ENCODE peak calls at places on chromosomes 11 and 22, in six cellular contexts. One of them, this sample, is unnamed.

GRCh38 chr11:117809236-117810055 is 12.4 kb upstream of the DSCAML1 start:
- DNase-seq in tibial nerve: peak; percentile 53
- DNase-seq in tibial artery: no peak
- DNase-seq in psoas muscle: peak; percentile 82
- DNase-seq in dorsolateral prefrontal cortex: peak; percentile 80
- DNase-seq in colonic mucosa: peak; percentile 77
- DNase-seq in this sample: peak; percentile 61

GRCh38 chr22:27554106-27554814 is 247.3 kb downstream of the MN1 start:
- DNase-seq in colonic mucosa: peak; percentile 56
- DNase-seq in tibial nerve: no peak
- DNase-seq in dorsolateral prefrontal cortex: no peak
- DNase-seq in psoas muscle: no peak
- DNase-seq in tibial artery: no peak
- DNase-seq in this sample: no peak

GRCh38 chr11:68804786-68805185 is 36.9 kb downstream of the CPT1A start:
- DNase-seq in tibial artery: no peak
- DNase-seq in colonic mucosa: no peak
- DNase-seq in psoas muscle: no peak
- DNase-seq in dorsolateral prefrontal cortex: no peak
- DNase-seq in tibial nerve: no peak
- DNase-seq in this sample: no peak

GRCh38 chr11:47236482-47236881 is 12.1 kb downstream of the ACP2 start:
- DNase-seq in dorsolateral prefrontal cortex: no peak
- DNase-seq in tibial artery: no peak
- DNase-seq in tibial nerve: no peak
- DNase-seq in colonic mucosa: no peak
- DNase-seq in psoas muscle: no peak
- DNase-seq in this sample: no peak

GRCh38 chr22:23108324-23109078 is 33.3 kb downstream of the RSPH14 start:
- DNase-seq in dorsolateral prefrontal cortex: no peak
- DNase-seq in tibial nerve: no peak
- DNase-seq in tibial artery: no peak
- DNase-seq in colonic mucosa: no peak
- DNase-seq in psoas muscle: no peak
- DNase-seq in this sample: no peak

GRCh38 chr11:47466701-47467250 is 17.8 kb upstream of the RAPSN start:
- DNase-seq in tibial artery: peak; percentile 62
- DNase-seq in psoas muscle: peak; percentile 60
- DNase-seq in colonic mucosa: peak; percentile 43
- DNase-seq in dorsolateral prefrontal cortex: peak; percentile 51
- DNase-seq in tibial nerve: no peak
- DNase-seq in this sample: peak; percentile 57

GRCh38 chr11:2586091-2586792 is 113.6 kb downstream of the KCNQ1OT1 start:
- DNase-seq in dorsolateral prefrontal cortex: peak; percentile 13
- DNase-seq in colonic mucosa: no peak
- DNase-seq in tibial artery: peak; percentile 51
- DNase-seq in tibial nerve: no peak
- DNase-seq in psoas muscle: peak; percentile 32
- DNase-seq in this sample: peak; percentile 1

GRCh38 chr22:37187552-37187890 is 526 bp downstream of the C1QTNF6 start:
- DNase-seq in dorsolateral prefrontal cortex: no peak
- DNase-seq in tibial artery: no peak
- DNase-seq in colonic mucosa: peak; percentile 73
- DNase-seq in tibial nerve: no peak
- DNase-seq in psoas muscle: no peak
- DNase-seq in this sample: no peak

GRCh38 chr11:7444582-7444981 is 40.7 kb upstream of the OLFML1 start:
- DNase-seq in psoas muscle: no peak
- DNase-seq in colonic mucosa: no peak
- DNase-seq in dorsolateral prefrontal cortex: no peak
- DNase-seq in tibial nerve: no peak
- DNase-seq in tibial artery: no peak
- DNase-seq in this sample: no peak

GRCh38 chr11:2121227-2122130 is 17.7 kb downstream of the IGF2 start:
- DNase-seq in tibial artery: no peak
- DNase-seq in colonic mucosa: no peak
- DNase-seq in tibial nerve: no peak
- DNase-seq in dorsolateral prefrontal cortex: no peak
- DNase-seq in psoas muscle: peak; percentile 32
- DNase-seq in this sample: no peak

GRCh38 chr22:47381240-47381639 is 618.8 kb downstream of the TBC1D22A start:
- DNase-seq in dorsolateral prefrontal cortex: no peak
- DNase-seq in tibial nerve: no peak
- DNase-seq in tibial artery: peak; percentile 49
- DNase-seq in colonic mucosa: no peak
- DNase-seq in psoas muscle: no peak
- DNase-seq in this sample: no peak

GRCh38 chr11:128157423-128158298 is 429.7 kb downstream of the ETS1 start:
- DNase-seq in tibial artery: no peak
- DNase-seq in dorsolateral prefrontal cortex: no peak
- DNase-seq in colonic mucosa: peak; percentile 60
- DNase-seq in tibial nerve: no peak
- DNase-seq in psoas muscle: no peak
- DNase-seq in this sample: peak; percentile 27

GRCh38 chr11:96782632-96783031 is 392.8 kb downstream of the JRKL start:
- DNase-seq in tibial artery: no peak
- DNase-seq in colonic mucosa: no peak
- DNase-seq in psoas muscle: no peak
- DNase-seq in dorsolateral prefrontal cortex: no peak
- DNase-seq in tibial nerve: no peak
- DNase-seq in this sample: no peak

GRCh38 chr11:70739811-70740474 is 341.6 kb downstream of the CTTN start:
- DNase-seq in tibial nerve: no peak
- DNase-seq in dorsolateral prefrontal cortex: no peak
- DNase-seq in colonic mucosa: no peak
- DNase-seq in tibial artery: no peak
- DNase-seq in psoas muscle: no peak
- DNase-seq in this sample: no peak

GRCh38 chr11:67642148-67642475 is 2.5 kb upstream of the TBX10 start:
- DNase-seq in colonic mucosa: peak; percentile 14
- DNase-seq in dorsolateral prefrontal cortex: no peak
- DNase-seq in tibial nerve: no peak
- DNase-seq in tibial artery: no peak
- DNase-seq in psoas muscle: no peak
- DNase-seq in this sample: no peak

GRCh38 chr11:33500865-33501479 is 199.7 kb downstream of the C11orf91 start:
- DNase-seq in tibial artery: no peak
- DNase-seq in colonic mucosa: no peak
- DNase-seq in tibial nerve: no peak
- DNase-seq in psoas muscle: no peak
- DNase-seq in dorsolateral prefrontal cortex: no peak
- DNase-seq in this sample: peak; percentile 11

GRCh38 chr11:91373497-91373896 is 851.1 kb upstream of the FAT3 start:
- DNase-seq in colonic mucosa: no peak
- DNase-seq in tibial artery: no peak
- DNase-seq in psoas muscle: no peak
- DNase-seq in tibial nerve: no peak
- DNase-seq in dorsolateral prefrontal cortex: no peak
- DNase-seq in this sample: no peak

GRCh38 chr22:21677606-21678443 is 12.0 kb downstream of the PPIL2 start:
- DNase-seq in dorsolateral prefrontal cortex: no peak
- DNase-seq in tibial artery: no peak
- DNase-seq in colonic mucosa: no peak
- DNase-seq in psoas muscle: no peak
- DNase-seq in tibial nerve: no peak
- DNase-seq in this sample: no peak

GRCh38 chr22:24236656-24237055 is 8.2 kb downstream of the GGT5 start:
- DNase-seq in tibial artery: no peak
- DNase-seq in colonic mucosa: no peak
- DNase-seq in tibial nerve: no peak
- DNase-seq in psoas muscle: no peak
- DNase-seq in dorsolateral prefrontal cortex: no peak
- DNase-seq in this sample: no peak

GRCh38 chr11:67392182-67392715 is 463 bp downstream of the RAD9A start:
- DNase-seq in colonic mucosa: no peak
- DNase-seq in dorsolateral prefrontal cortex: no peak
- DNase-seq in tibial nerve: no peak
- DNase-seq in psoas muscle: no peak
- DNase-seq in tibial artery: no peak
- DNase-seq in this sample: no peak

GRCh38 chr11:71490044-71490730 is 36.9 kb upstream of the KRTAP5-7 start:
- DNase-seq in colonic mucosa: no peak
- DNase-seq in tibial artery: peak; percentile 51
- DNase-seq in psoas muscle: no peak
- DNase-seq in dorsolateral prefrontal cortex: no peak
- DNase-seq in tibial nerve: no peak
- DNase-seq in this sample: no peak

GRCh38 chr11:112784323-112785073 is 176.7 kb upstream of the NCAM1 start:
- DNase-seq in tibial nerve: no peak
- DNase-seq in dorsolateral prefrontal cortex: no peak
- DNase-seq in colonic mucosa: no peak
- DNase-seq in tibial artery: peak; percentile 73
- DNase-seq in psoas muscle: peak; percentile 65
- DNase-seq in this sample: peak; percentile 79

GRCh38 chr11:12279672-12280108 is 97.7 kb upstream of the PARVA start:
- DNase-seq in tibial nerve: no peak
- DNase-seq in dorsolateral prefrontal cortex: no peak
- DNase-seq in psoas muscle: no peak
- DNase-seq in tibial artery: no peak
- DNase-seq in colonic mucosa: peak; percentile 14
- DNase-seq in this sample: no peak

GRCh38 chr22:39343259-39344045 is 6.3 kb upstream of the SYNGR1 start:
- DNase-seq in tibial nerve: no peak
- DNase-seq in dorsolateral prefrontal cortex: no peak
- DNase-seq in tibial artery: peak; percentile 73
- DNase-seq in colonic mucosa: peak; percentile 61
- DNase-seq in psoas muscle: peak; percentile 70
- DNase-seq in this sample: peak; percentile 65

GRCh38 chr11:95715777-95716241 is 73.8 kb downstream of the FAM76B start:
- DNase-seq in tibial artery: no peak
- DNase-seq in psoas muscle: no peak
- DNase-seq in tibial nerve: no peak
- DNase-seq in dorsolateral prefrontal cortex: no peak
- DNase-seq in colonic mucosa: no peak
- DNase-seq in this sample: no peak

GRCh38 chr22:38350444-38351359 is 33.5 kb upstream of the CSNK1E start:
- DNase-seq in tibial nerve: no peak
- DNase-seq in colonic mucosa: no peak
- DNase-seq in tibial artery: peak; percentile 51
- DNase-seq in dorsolateral prefrontal cortex: no peak
- DNase-seq in psoas muscle: no peak
- DNase-seq in this sample: no peak

GRCh38 chr22:41447435-41448188 is 1.0 kb upstream of the TOB2 start:
- DNase-seq in tibial artery: peak; percentile 83
- DNase-seq in tibial nerve: peak; percentile 54
- DNase-seq in colonic mucosa: peak; percentile 74
- DNase-seq in psoas muscle: peak; percentile 90
- DNase-seq in dorsolateral prefrontal cortex: peak; percentile 54
- DNase-seq in this sample: peak; percentile 74

GRCh38 chr22:50476819-50477344 is 2.0 kb upstream of the SBF1 start:
- DNase-seq in dorsolateral prefrontal cortex: no peak
- DNase-seq in tibial artery: no peak
- DNase-seq in colonic mucosa: no peak
- DNase-seq in psoas muscle: no peak
- DNase-seq in tibial nerve: no peak
- DNase-seq in this sample: no peak
- H3K27ac ChIP-seq in dorsolateral prefrontal cortex: no peak overlapping the region
- H3K27ac ChIP-seq in tibial artery: no peak overlapping the region
- H3K27ac ChIP-seq in colonic mucosa: no peak overlapping the region
- H3K27ac ChIP-seq in psoas muscle: no peak overlapping the region
- H3K27ac ChIP-seq in tibial nerve: no peak overlapping the region
- H3K27ac ChIP-seq in this sample: no peak overlapping the region

GRCh38 chr11:21654091-21654490 is 538.8 kb upstream of the ANO5 start:
- DNase-seq in tibial artery: no peak
- DNase-seq in psoas muscle: no peak
- DNase-seq in tibial nerve: no peak
- DNase-seq in colonic mucosa: no peak
- DNase-seq in dorsolateral prefrontal cortex: no peak
- DNase-seq in this sample: no peak
- H3K27ac ChIP-seq in tibial artery: no peak overlapping the region
- H3K27ac ChIP-seq in psoas muscle: no peak overlapping the region
- H3K27ac ChIP-seq in tibial nerve: no peak overlapping the region
- H3K27ac ChIP-seq in colonic mucosa: no peak overlapping the region
- H3K27ac ChIP-seq in dorsolateral prefrontal cortex: no peak overlapping the region
- H3K27ac ChIP-seq in this sample: no peak overlapping the region

DNA sequence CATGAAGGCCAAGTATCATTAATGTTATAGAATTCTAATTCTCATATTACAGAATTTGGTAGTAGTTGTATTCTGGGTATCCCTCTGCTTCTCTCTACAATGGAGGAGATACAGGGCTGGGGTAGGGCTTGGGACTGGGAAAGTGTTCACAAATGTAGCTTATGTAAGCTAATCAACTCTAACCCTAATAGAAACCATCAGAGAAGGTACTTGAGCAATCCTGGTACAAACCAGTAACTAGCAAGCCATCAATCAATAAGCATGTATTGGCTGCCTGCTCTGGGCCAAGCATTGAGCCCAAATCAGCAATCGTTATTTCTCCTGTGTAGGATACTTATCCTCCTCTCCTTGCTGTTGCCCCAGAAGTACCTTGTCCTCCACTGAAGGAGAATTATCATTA is 174.3 kb downstream of the PGR start:
- DNase-seq in psoas muscle: no peak
- DNase-seq in dorsolateral prefrontal cortex: no peak
- DNase-seq in colonic mucosa: no peak
- DNase-seq in tibial nerve: no peak
- DNase-seq in tibial artery: no peak
- DNase-seq in this sample: no peak
- H3K27ac ChIP-seq in psoas muscle: no peak overlapping the region
- H3K27ac ChIP-seq in dorsolateral prefrontal cortex: no peak overlapping the region
- H3K27ac ChIP-seq in colonic mucosa: no peak overlapping the region
- H3K27ac ChIP-seq in tibial nerve: no peak overlapping the region
- H3K27ac ChIP-seq in tibial artery: no peak overlapping the region
- H3K27ac ChIP-seq in this sample: no peak overlapping the region

GRCh38 chr11:78251083-78251699 is 62.5 kb downstream of the USP35 start:
- DNase-seq in dorsolateral prefrontal cortex: no peak
- DNase-seq in colonic mucosa: no peak
- DNase-seq in tibial artery: no peak
- DNase-seq in tibial nerve: no peak
- DNase-seq in psoas muscle: no peak
- DNase-seq in this sample: no peak
- H3K27ac ChIP-seq in dorsolateral prefrontal cortex: peak overlapping the region; percentile 34
- H3K27ac ChIP-seq in colonic mucosa: no peak overlapping the region
- H3K27ac ChIP-seq in tibial artery: peak overlapping the region; percentile 5
- H3K27ac ChIP-seq in tibial nerve: no peak overlapping the region
- H3K27ac ChIP-seq in psoas muscle: no peak overlapping the region
- H3K27ac ChIP-seq in this sample: no peak overlapping the region

DNA sequence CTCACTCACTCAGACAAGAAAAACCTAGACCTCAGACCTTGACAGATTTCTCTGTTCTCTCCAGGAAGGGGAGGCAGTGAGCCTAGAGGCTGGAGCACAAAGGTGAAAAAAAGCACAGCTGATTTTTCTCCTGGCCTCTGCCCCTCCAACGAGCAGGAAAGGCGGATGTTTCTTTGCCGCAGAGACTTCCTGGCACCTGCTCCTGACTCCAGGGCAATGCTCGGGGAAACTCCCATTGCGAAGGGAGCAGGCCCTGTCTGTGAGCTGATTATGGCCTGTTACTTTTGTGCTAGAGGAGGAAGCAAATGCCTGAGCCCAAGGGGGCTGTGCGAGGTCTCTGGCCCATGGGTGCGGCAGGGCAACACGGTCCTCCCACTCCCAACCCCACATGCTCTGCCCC is 25.4 kb downstream of the MS4A10 start:
- DNase-seq in tibial nerve: no peak
- DNase-seq in tibial artery: no peak
- DNase-seq in dorsolateral prefrontal cortex: no peak
- DNase-seq in colonic mucosa: peak; percentile 55
- DNase-seq in psoas muscle: peak; percentile 16
- DNase-seq in this sample: no peak
- H3K27ac ChIP-seq in tibial nerve: no peak overlapping the region
- H3K27ac ChIP-seq in tibial artery: no peak overlapping the region
- H3K27ac ChIP-seq in dorsolateral prefrontal cortex: no peak overlapping the region
- H3K27ac ChIP-seq in colonic mucosa: no peak overlapping the region
- H3K27ac ChIP-seq in psoas muscle: no peak overlapping the region
- H3K27ac ChIP-seq in this sample: no peak overlapping the region

GRCh38 chr11:19243143-19243542 is 2.4 kb upstream of the E2F8 start:
- DNase-seq in psoas muscle: no peak
- DNase-seq in tibial artery: no peak
- DNase-seq in dorsolateral prefrontal cortex: no peak
- DNase-seq in tibial nerve: no peak
- DNase-seq in colonic mucosa: peak; percentile 37
- DNase-seq in this sample: no peak
- H3K27ac ChIP-seq in psoas muscle: no peak overlapping the region
- H3K27ac ChIP-seq in tibial artery: no peak overlapping the region
- H3K27ac ChIP-seq in dorsolateral prefrontal cortex: no peak overlapping the region
- H3K27ac ChIP-seq in tibial nerve: no peak overlapping the region
- H3K27ac ChIP-seq in colonic mucosa: no peak overlapping the region
- H3K27ac ChIP-seq in this sample: no peak overlapping the region